ENCODE peak calls at places on chromosomes 12 and 14, in ten cellular contexts. R, Q, S, F, N, G, X, V, K and M are unnamed samples.

GRCh38 chr14:50600849-50601248 is 40.9 kb downstream of the ATL1 start:
- DNase-seq in R (no peak), Q (no peak), K (no peak), F (no peak), X (peak; percentile 61), N (peak; percentile 6), G (no peak), V (peak; percentile 48), S (no peak), M (no peak)

GRCh38 chr12:53159195-53159834 is 21.2 kb upstream of the ZNF740 start:
- DNase-seq in V (peak; percentile 91), S (peak; percentile 72), Q (peak; percentile 86), F (peak; percentile 88), K (peak; percentile 89), G (peak; percentile 95), X (peak; percentile 76), R (peak; percentile 74), N (peak; percentile 94), M (peak; percentile 73)

GRCh38 chr14:57725399-57726077 is 140.4 kb downstream of the SLC35F4 start:
- DNase-seq in K (no peak), V (peak; percentile 70), F (no peak), G (no peak), Q (peak; percentile 98), R (no peak), X (no peak), S (no peak), N (no peak), M (no peak)

GRCh38 chr14:84127430-84127829 is 1402.5 kb upstream of the FLRT2 start:
- DNase-seq in X (no peak), G (no peak), R (no peak), V (no peak), N (no peak), Q (no peak), K (no peak), F (no peak), S (no peak), M (no peak)

GRCh38 chr14:87966816-87967215 is 26.2 kb downstream of the GALC start:
- DNase-seq in X (no peak), N (no peak), S (no peak), F (no peak), K (no peak), R (peak; percentile 38), V (no peak), Q (peak; percentile 61), G (no peak), M (no peak)

GRCh38 chr12:10027311-10028099 is 3.0 kb upstream of the CLEC9A start:
- DNase-seq in X (peak; percentile 73), G (no peak), K (no peak), R (peak; percentile 13), N (no peak), V (peak; percentile 70), S (no peak), F (no peak), Q (peak; percentile 39), M (no peak)

GRCh38 chr12:27626239-27626638 is 70.0 kb upstream of the REP15 start:
- DNase-seq in N (no peak), F (no peak), R (no peak), K (no peak), Q (peak; percentile 42), X (no peak), S (no peak), V (no peak), G (no peak), M (no peak)

GRCh38 chr12:58176296-58176869 is 235.0 kb downstream of the ATP23 start:
- DNase-seq in X (peak; percentile 35), N (peak; percentile 29), R (peak; percentile 38), S (no peak), K (no peak), V (peak; percentile 87), Q (peak; percentile 85), F (peak; percentile 26), G (peak; percentile 65), M (peak; percentile 55)

GRCh38 chr12:1216560-1216959 is 225.5 kb downstream of the ERC1 start:
- DNase-seq in G (no peak), Q (peak; percentile 3), X (no peak), F (no peak), V (no peak), S (no peak), N (no peak), R (no peak), K (no peak), M (no peak)

GRCh38 chr12:30989754-30990153 is 63.2 kb downstream of the TSPAN11 start:
- DNase-seq in F (peak; percentile 67), N (peak; percentile 19), R (no peak), G (peak; percentile 84), S (no peak), V (peak; percentile 60), X (no peak), Q (peak; percentile 54), K (no peak), M (peak; percentile 58)
- H3K9ac ChIP-seq in F (no peak overlapping the region), N (no peak overlapping the region), R (no peak overlapping the region), G (no peak overlapping the region), S (no peak overlapping the region), V (no peak overlapping the region), X (no peak overlapping the region), Q (peak overlapping the region; percentile 9), K (no peak overlapping the region), M (peak overlapping the region; percentile 1)

DNA sequence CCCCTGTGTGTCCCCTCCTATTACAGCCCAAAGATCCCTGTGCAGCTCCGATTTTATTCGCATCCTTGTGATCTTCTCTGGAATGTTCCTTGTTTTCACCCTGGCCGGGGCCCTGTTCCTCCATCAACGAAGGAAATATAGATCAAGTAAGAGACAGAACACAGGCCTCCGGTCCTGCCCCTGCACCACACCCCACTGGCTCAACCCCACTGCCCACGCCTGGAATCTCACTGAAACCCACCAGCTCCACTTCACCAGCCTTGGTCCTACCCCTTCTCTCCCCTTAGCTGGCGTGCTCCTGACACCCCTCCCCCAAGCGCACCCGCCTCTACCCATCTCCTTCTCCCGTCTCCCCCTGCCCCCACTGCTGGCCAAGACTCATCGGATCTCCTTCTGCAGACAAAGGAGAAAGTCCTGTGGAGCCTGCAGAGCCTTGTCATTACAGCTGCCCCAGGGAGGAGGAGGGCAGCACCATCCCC is 934 bp upstream of the TAPBPL start:
- DNase-seq in G (peak; percentile 70), F (no peak), V (no peak), N (no peak), X (no peak), K (no peak), Q (no peak), R (no peak), S (no peak), M (peak; percentile 84)
- H3K9me3 ChIP-seq in G (no peaks in the 10 kb centered on the region), F (no peaks in the 10 kb centered on the region), V (peaks cover 3% of the 10 kb centered on the region), N (no peaks in the 10 kb centered on the region), X (no peaks in the 10 kb centered on the region), K (no peaks in the 10 kb centered on the region), Q (no peaks in the 10 kb centered on the region), R (no peaks in the 10 kb centered on the region), S (no peaks in the 10 kb centered on the region), M (no peaks in the 10 kb centered on the region)

DNA sequence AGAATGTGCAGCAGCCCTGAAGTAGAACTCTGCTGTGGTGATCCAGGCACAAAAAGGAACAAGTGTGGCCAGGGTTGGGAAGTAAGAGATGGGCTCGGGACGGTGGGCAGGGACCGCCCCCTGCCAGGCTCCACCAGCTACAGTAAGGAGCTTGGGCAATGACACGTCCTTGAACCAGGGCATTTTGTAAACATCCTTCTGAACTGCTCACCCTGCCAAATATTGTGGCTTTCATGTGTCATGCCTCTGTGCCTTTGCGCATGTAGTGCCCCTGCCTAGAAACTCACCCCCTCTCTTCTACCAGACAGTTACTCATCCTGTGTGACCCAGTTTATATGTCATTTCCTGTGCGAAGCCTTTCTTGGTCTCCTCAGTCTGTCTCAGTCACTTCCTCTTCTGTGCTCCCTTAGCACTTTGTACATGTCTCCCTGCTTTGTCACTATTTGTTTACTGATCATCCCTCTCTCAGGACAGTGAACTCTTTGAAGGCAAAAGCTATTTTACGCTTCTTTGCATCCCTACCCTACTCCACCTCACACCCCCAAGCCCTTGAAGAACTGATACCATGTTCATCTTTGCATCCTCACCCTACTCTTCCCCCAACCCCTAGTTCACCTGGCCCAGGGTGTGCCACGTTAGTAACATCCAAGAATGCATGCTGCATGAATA is 108.9 kb upstream of the PLEKHG7 start:
- DNase-seq in R (peak; percentile 96), S (peak; percentile 96), G (peak; percentile 46), X (peak; percentile 99), F (no peak), Q (peak; percentile 93), V (peak; percentile 48), N (no peak), K (peak; percentile 75), M (no peak)
- H3K4me3 ChIP-seq in R (no peak overlapping the region), S (no peak overlapping the region), G (no peak overlapping the region), X (no peak overlapping the region), F (no peak overlapping the region), Q (no peak overlapping the region), V (no peak overlapping the region), N (no peak overlapping the region), K (no peak overlapping the region), M (no peak overlapping the region)

GRCh38 chr12:31807773-31808097 is 78.9 kb upstream of the AMN1 start:
- DNase-seq in R (no peak), Q (no peak), S (no peak), K (no peak), G (no peak), X (no peak), F (no peak), N (no peak), V (no peak), M (no peak)

GRCh38 chr12:31803306-31804184 is 74.7 kb upstream of the AMN1 start:
- DNase-seq in F (no peak), X (no peak), N (no peak), G (no peak), R (no peak), V (peak; percentile 77), S (no peak), Q (no peak), K (no peak), M (peak; percentile 63)

DNA sequence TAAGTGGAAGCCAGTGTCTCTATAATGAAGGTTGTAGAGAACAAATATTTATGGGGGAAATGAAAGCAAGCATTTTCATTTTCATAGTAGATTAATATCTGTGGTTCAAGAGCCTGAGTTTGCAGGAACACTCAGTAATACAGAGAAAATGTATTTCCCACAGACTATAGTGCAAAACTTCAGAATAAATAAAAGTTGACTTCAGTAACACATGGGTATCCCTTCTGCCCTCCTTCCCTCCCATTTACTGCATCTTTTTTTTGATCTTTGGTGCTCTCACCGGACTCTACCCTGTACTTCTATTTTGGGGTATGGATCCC is 75.3 kb upstream of the AMN1 start:
- DNase-seq in F (no peak), Q (no peak), K (no peak), G (no peak), R (no peak), N (no peak), X (no peak), V (no peak), S (no peak), M (no peak)
- H3K9ac ChIP-seq in F (no peak overlapping the region), Q (no peak overlapping the region), K (no peak overlapping the region), G (no peak overlapping the region), R (no peak overlapping the region), N (no peak overlapping the region), X (no peak overlapping the region), V (no peak overlapping the region), S (peak overlapping the region; percentile 17), M (no peak overlapping the region)

GRCh38 chr14:25371053-25371452 is 321.1 kb upstream of the STXBP6 start:
- DNase-seq in X (no peak), V (peak; percentile 4), N (no peak), R (no peak), F (no peak), S (no peak), G (no peak), K (no peak), Q (peak; percentile 14), M (no peak)
- H3K9me3 ChIP-seq in X (no peaks in the 10 kb centered on the region), V (no peaks in the 10 kb centered on the region), N (no peaks in the 10 kb centered on the region), R (peaks cover 7% of the 10 kb centered on the region), F (no peaks in the 10 kb centered on the region), S (no peaks in the 10 kb centered on the region), G (peaks cover 43% of the 10 kb centered on the region), K (no peaks in the 10 kb centered on the region), Q (peaks cover 6% of the 10 kb centered on the region), M (no peaks in the 10 kb centered on the region)

GRCh38 chr14:93343797-93344196 is 3.2 kb upstream of the COX8C start:
- DNase-seq in R (no peak), S (no peak), G (no peak), K (no peak), F (no peak), V (no peak), Q (no peak), X (no peak), N (no peak), M (no peak)
- H3K4me3 ChIP-seq in R (no peak overlapping the region), S (no peak overlapping the region), G (no peak overlapping the region), K (no peak overlapping the region), F (no peak overlapping the region), V (no peak overlapping the region), Q (no peak overlapping the region), X (no peak overlapping the region), N (no peak overlapping the region), M (no peak overlapping the region)